ENCODE peak calls at places on chromosomes 1 and 21, in seven cellular contexts. Y is mesendoderm, Q is H1, J is IMR-90, D is H9, N is mesenchymal stem cell, X is neuronal stem cell. G is an unnamed sample. For H3K4me1, the result is how much of the 10 kb centered on the place peaks cover.

GRCh38 chr1:30809514-30810263 is 52.1 kb upstream of the LAPTM5 start:
- DNase-seq in Y (peak), Q (no peak), J (peak), D (no peak), N (peak), X (no peak), G (no peak)

GRCh38 chr21:36450511-36450910 is 29.4 kb downstream of the CLDN14 start:
- DNase-seq in Y (no peak), Q (no peak), J (peak), D (no peak), N (no peak), X (no peak), G (no peak)

GRCh38 chr1:67674260-67675011 is 10.6 kb upstream of the GADD45A start:
- DNase-seq in Y (no peak), Q (no peak), J (peak), D (no peak), N (no peak), X (no peak), G (no peak)

GRCh38 chr1:58741689-58742553 is 41.9 kb downstream of the JUN start:
- DNase-seq in Y (peak), Q (no peak), J (no peak), D (no peak), N (peak), X (no peak), G (no peak)

GRCh38 chr1:202836616-202837403 is 26.1 kb downstream of the PCAT6 start:
- DNase-seq in Y (no peak), Q (no peak), J (no peak), D (no peak), N (no peak), X (no peak), G (peak)

GRCh38 chr1:154221815-154222081 is 993 bp downstream of the UBAP2L start:
- DNase-seq in Y (peak), Q (no peak), J (peak), D (no peak), N (peak), X (no peak), G (peak)

GRCh38 chr1:31739281-31739853 is 24.8 kb downstream of the ADGRB2 start:
- DNase-seq in Y (no peak), Q (no peak), J (no peak), D (peak), N (no peak), X (no peak), G (no peak)

GRCh38 chr1:229696385-229696784 is 70.3 kb downstream of the URB2 start:
- DNase-seq in Y (peak), Q (no peak), J (no peak), D (peak), N (no peak), X (no peak), G (no peak)

GRCh38 chr1:15305366-15305765 is 58.3 kb downstream of the FHAD1 start:
- DNase-seq in Y (no peak), Q (no peak), J (peak), D (no peak), N (no peak), X (no peak), G (no peak)

GRCh38 chr1:181129771-181130606 is 41.5 kb downstream of the IER5 start:
- DNase-seq in Y (peak), Q (no peak), J (no peak), D (no peak), N (no peak), X (no peak), G (no peak)

GRCh38 chr1:18926315-18927081 is 24.1 kb upstream of the ALDH4A1 start:
- DNase-seq in Y (peak), Q (no peak), J (peak), D (no peak), N (peak), X (no peak), G (peak)

GRCh38 chr21:15063081-15063820 is 1.5 kb downstream of the NRIP1 start:
- DNase-seq in Y (peak), Q (no peak), J (peak), D (no peak), N (peak), X (no peak), G (no peak)

GRCh38 chr1:85240174-85240601 is 19.3 kb downstream of the C1orf52 start:
- DNase-seq in Y (peak), Q (no peak), J (peak), D (peak), N (peak), X (no peak), G (no peak)

GRCh38 chr1:62391369-62391971 is 45.4 kb upstream of the USP1 start:
- DNase-seq in Y (peak), Q (peak), J (no peak), D (peak), N (no peak), X (peak), G (peak)

GRCh38 chr1:234631721-234632125 is 21.7 kb upstream of the IRF2BP2 start:
- DNase-seq in Y (peak), Q (no peak), J (peak), D (no peak), N (peak), X (no peak), G (peak)

GRCh38 chr1:60415696-60416095 is 342.1 kb upstream of the C1orf87 start:
- DNase-seq in Y (no peak), Q (no peak), J (no peak), D (no peak), N (no peak), X (no peak), G (no peak)

GRCh38 chr1:215567491-215568286 is 585 bp downstream of the KCTD3 start:
- DNase-seq in Y (peak), Q (no peak), J (peak), D (peak), N (peak), X (peak), G (peak)

GRCh38 chr1:119226880-119227279 is 86.4 kb upstream of the WARS2 start:
- DNase-seq in Y (no peak), Q (no peak), J (no peak), D (no peak), N (no peak), X (no peak), G (no peak)

GRCh38 chr1:151923422-151923821 is 14.1 kb upstream of the THEM4 start:
- DNase-seq in Y (no peak), Q (no peak), J (no peak), D (no peak), N (no peak), X (no peak), G (no peak)

GRCh38 chr1:74343191-74343590 is 108.0 kb downstream of the TNNI3K start:
- DNase-seq in Y (peak), Q (no peak), J (peak), D (peak), N (peak), X (no peak), G (no peak)

GRCh38 chr21:32538147-32538792 is 47.1 kb downstream of the TCP10L start:
- DNase-seq in Y (no peak), Q (no peak), J (no peak), D (peak), N (no peak), X (no peak), G (no peak)

GRCh38 chr1:82399093-82399492 is 598.4 kb downstream of the ADGRL2 start:
- DNase-seq in Y (peak), Q (no peak), J (peak), D (no peak), N (no peak), X (no peak), G (no peak)

GRCh38 chr1:20742671-20743070 is 10.2 kb upstream of the SH2D5 start:
- DNase-seq in Y (no peak), Q (no peak), J (no peak), D (no peak), N (no peak), X (no peak), G (no peak)

GRCh38 chr1:205585169-205585834 is 46.5 kb downstream of the ELK4 start:
- DNase-seq in Y (no peak), Q (no peak), J (no peak), D (peak), N (no peak), X (no peak), G (no peak)

GRCh38 chr21:44658511-44658910 is 779 bp downstream of the KRTAP12-3 start:
- DNase-seq in Y (no peak), Q (no peak), J (no peak), D (no peak), N (no peak), X (no peak), G (no peak)

GRCh38 chr21:14403681-14404318 is 20.9 kb upstream of the HSPA13 start:
- DNase-seq in Y (no peak), Q (no peak), J (peak), D (no peak), N (peak), X (no peak), G (peak)

GRCh38 chr1:204350265-204350664 is 9.5 kb downstream of the PLEKHA6 start:
- DNase-seq in Y (peak), Q (no peak), J (no peak), D (no peak), N (no peak), X (no peak), G (peak)

GRCh38 chr1:204350857-204351573 is 8.7 kb downstream of the PLEKHA6 start:
- DNase-seq in Y (peak), Q (no peak), J (peak), D (peak), N (peak), X (peak), G (peak)

GRCh38 chr1:204348197-204348596 is 11.5 kb downstream of the PLEKHA6 start:
- DNase-seq in Y (no peak), Q (no peak), J (no peak), D (no peak), N (no peak), X (no peak), G (no peak)

GRCh38 chr1:204348722-204349121 is 11.0 kb downstream of the PLEKHA6 start:
- DNase-seq in Y (peak), Q (no peak), J (peak), D (no peak), N (peak), X (no peak), G (no peak)

DNA sequence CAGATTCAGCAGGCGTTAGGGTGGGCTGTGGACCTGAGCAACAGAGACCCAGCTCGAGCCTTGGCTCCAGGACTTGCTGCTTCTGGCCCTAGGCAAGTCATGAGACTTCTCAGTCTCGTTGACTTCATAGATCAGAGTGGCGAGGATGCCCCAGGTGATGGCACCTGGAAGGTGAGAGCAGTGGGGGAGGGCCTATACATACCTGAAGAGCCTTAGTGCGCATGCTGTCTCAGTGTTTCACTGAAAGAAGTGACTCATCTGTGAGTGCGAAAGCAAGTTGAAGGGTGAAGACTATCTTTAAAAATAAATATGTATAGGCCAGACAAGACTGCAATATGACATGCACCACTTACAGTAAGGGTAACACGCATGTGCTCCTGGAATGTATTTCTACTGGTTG is 10.1 kb downstream of the PLEKHA6 start:
- DNase-seq in Y (no peak), Q (no peak), J (no peak), D (no peak), N (no peak), X (no peak), G (peak)
- H3K4me1 ChIP-seq in Y (under half), Q (under half), J (under half), D (under half), N (under half), X (half or more), G (under half)

DNA sequence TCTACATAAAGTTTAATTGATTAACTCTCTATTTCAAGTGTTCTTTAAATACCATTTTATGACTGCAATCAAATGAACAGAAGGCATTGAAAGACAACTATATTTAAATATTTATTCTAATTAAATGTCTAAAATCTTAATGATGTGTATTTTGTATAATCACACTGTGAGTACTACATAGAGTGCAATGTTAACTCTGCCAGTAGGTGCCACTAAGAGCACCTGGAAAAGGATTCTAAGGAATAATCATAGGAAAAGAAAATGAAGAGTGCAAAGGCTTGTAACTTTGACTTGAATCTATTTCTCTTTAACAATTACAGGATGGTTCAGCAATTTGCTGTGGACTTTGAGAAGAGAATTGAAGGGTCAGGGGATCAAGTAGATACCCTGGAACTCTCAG is 200.4 kb downstream of the DNM3 start:
- DNase-seq in Y (no peak), Q (no peak), J (peak), D (no peak), N (peak), X (no peak), G (no peak)
- H2BK120ac ChIP-seq in Y (no peak), Q (no peak), J (peak), D (no peak), N (no peak), X (no peak), G (no peak)

GRCh38 chr1:244861683-244862082 is 2.7 kb downstream of the HNRNPU start:
- DNase-seq in Y (no peak), Q (no peak), J (no peak), D (no peak), N (no peak), X (no peak), G (no peak)
- H3K4me1 ChIP-seq in Y (under half), Q (under half), J (under half), D (under half), N (under half), X (under half), G (under half)

GRCh38 chr1:8095584-8095983 is 69.5 kb upstream of the ERRFI1 start:
- DNase-seq in Y (no peak), Q (no peak), J (no peak), D (no peak), N (peak), X (no peak), G (no peak)
- H2BK120ac ChIP-seq in Y (no peak), Q (no peak), J (peak), D (no peak), N (peak), X (no peak), G (no peak)

G was measured in trophoblast cell.